ENCODE peak calls at places on chromosomes 7 and 10, in ten cellular contexts. One of them, this sample, is unnamed.
A peak's percentile ranks its signal among the peaks of the same experiment; 100 is the strongest.

GRCh38 chr10:100303724-100304319 is 17.3 kb upstream of the BLOC1S2 start:
- DNase-seq in NCI-H1092: peak; percentile 28
- DNase-seq in fibroblast of lung: peak; percentile 35
- DNase-seq in activated CD4-positive, alpha-beta T cell treated with anti-CD3 and anti-CD28 coated beads, Interleukin-2, amount 50 U/mL, for 48 hours: no peak
- DNase-seq in ELR: peak; percentile 60
- DNase-seq in Caki2: no peak
- DNase-seq in body of pancreas: no peak
- DNase-seq in RCC 7860: peak; percentile 17
- DNase-seq in T-helper 2 cell: peak; percentile 11
- DNase-seq in Ammon's horn: peak; percentile 68
- DNase-seq in this sample: no peak

GRCh38 chr10:26479766-26480492 is 41.8 kb downstream of the APBB1IP start:
- DNase-seq in fibroblast of lung: no peak
- DNase-seq in Ammon's horn: peak; percentile 22
- DNase-seq in RCC 7860: no peak
- DNase-seq in T-helper 2 cell: peak; percentile 91
- DNase-seq in activated CD4-positive, alpha-beta T cell treated with anti-CD3 and anti-CD28 coated beads, Interleukin-2, amount 50 U/mL, for 48 hours: peak; percentile 19
- DNase-seq in NCI-H1092: no peak
- DNase-seq in ELR: no peak
- DNase-seq in Caki2: no peak
- DNase-seq in body of pancreas: no peak
- DNase-seq in this sample: no peak

GRCh38 chr7:84393776-84394175 is 199.2 kb upstream of the SEMA3A start:
- DNase-seq in Caki2: no peak
- DNase-seq in Ammon's horn: no peak
- DNase-seq in fibroblast of lung: peak; percentile 61
- DNase-seq in RCC 7860: no peak
- DNase-seq in body of pancreas: no peak
- DNase-seq in activated CD4-positive, alpha-beta T cell treated with anti-CD3 and anti-CD28 coated beads, Interleukin-2, amount 50 U/mL, for 48 hours: no peak
- DNase-seq in ELR: no peak
- DNase-seq in T-helper 2 cell: no peak
- DNase-seq in NCI-H1092: no peak
- DNase-seq in this sample: no peak

GRCh38 chr7:134899729-134900128 is 86.6 kb upstream of the AGBL3 start:
- DNase-seq in activated CD4-positive, alpha-beta T cell treated with anti-CD3 and anti-CD28 coated beads, Interleukin-2, amount 50 U/mL, for 48 hours: no peak
- DNase-seq in NCI-H1092: no peak
- DNase-seq in RCC 7860: peak; percentile 64
- DNase-seq in Caki2: no peak
- DNase-seq in T-helper 2 cell: no peak
- DNase-seq in ELR: peak; percentile 74
- DNase-seq in fibroblast of lung: peak; percentile 84
- DNase-seq in body of pancreas: no peak
- DNase-seq in Ammon's horn: no peak
- DNase-seq in this sample: no peak

GRCh38 chr10:99659031-99659867 is at the start of gene ENTPD7:
- DNase-seq in NCI-H1092: peak; percentile 91
- DNase-seq in body of pancreas: peak; percentile 97
- DNase-seq in fibroblast of lung: peak; percentile 97
- DNase-seq in Ammon's horn: peak; percentile 97
- DNase-seq in activated CD4-positive, alpha-beta T cell treated with anti-CD3 and anti-CD28 coated beads, Interleukin-2, amount 50 U/mL, for 48 hours: peak; percentile 92
- DNase-seq in T-helper 2 cell: peak; percentile 94
- DNase-seq in RCC 7860: peak; percentile 94
- DNase-seq in ELR: peak; percentile 98
- DNase-seq in Caki2: peak; percentile 93
- DNase-seq in this sample: peak; percentile 83

GRCh38 chr7:118476036-118476435 is 251.5 kb downstream of the ANKRD7 start:
- DNase-seq in NCI-H1092: no peak
- DNase-seq in body of pancreas: no peak
- DNase-seq in Caki2: no peak
- DNase-seq in fibroblast of lung: no peak
- DNase-seq in ELR: no peak
- DNase-seq in RCC 7860: no peak
- DNase-seq in activated CD4-positive, alpha-beta T cell treated with anti-CD3 and anti-CD28 coated beads, Interleukin-2, amount 50 U/mL, for 48 hours: no peak
- DNase-seq in T-helper 2 cell: no peak
- DNase-seq in Ammon's horn: no peak
- DNase-seq in this sample: no peak

GRCh38 chr7:30914611-30915601 is 3.3 kb downstream of the AQP1 start:
- DNase-seq in T-helper 2 cell: no peak
- DNase-seq in Ammon's horn: no peak
- DNase-seq in fibroblast of lung: peak; percentile 53
- DNase-seq in NCI-H1092: no peak
- DNase-seq in activated CD4-positive, alpha-beta T cell treated with anti-CD3 and anti-CD28 coated beads, Interleukin-2, amount 50 U/mL, for 48 hours: peak; percentile 5
- DNase-seq in Caki2: peak; percentile 38
- DNase-seq in RCC 7860: peak; percentile 84
- DNase-seq in ELR: peak; percentile 87
- DNase-seq in body of pancreas: peak; percentile 8
- DNase-seq in this sample: peak; percentile 6

GRCh38 chr7:113774182-113774807 is 144.5 kb downstream of the PPP1R3A start:
- DNase-seq in NCI-H1092: peak; percentile 16
- DNase-seq in T-helper 2 cell: peak; percentile 2
- DNase-seq in fibroblast of lung: peak; percentile 61
- DNase-seq in activated CD4-positive, alpha-beta T cell treated with anti-CD3 and anti-CD28 coated beads, Interleukin-2, amount 50 U/mL, for 48 hours: no peak
- DNase-seq in ELR: peak; percentile 70
- DNase-seq in RCC 7860: peak; percentile 45
- DNase-seq in Caki2: peak; percentile 9
- DNase-seq in Ammon's horn: peak; percentile 63
- DNase-seq in body of pancreas: peak; percentile 17
- DNase-seq in this sample: no peak

GRCh38 chr7:18498327-18498726 is 2.8 kb downstream of the HDAC9 start:
- DNase-seq in Ammon's horn: no peak
- DNase-seq in body of pancreas: no peak
- DNase-seq in RCC 7860: no peak
- DNase-seq in NCI-H1092: no peak
- DNase-seq in T-helper 2 cell: no peak
- DNase-seq in ELR: no peak
- DNase-seq in activated CD4-positive, alpha-beta T cell treated with anti-CD3 and anti-CD28 coated beads, Interleukin-2, amount 50 U/mL, for 48 hours: no peak
- DNase-seq in fibroblast of lung: no peak
- DNase-seq in Caki2: no peak
- DNase-seq in this sample: no peak

GRCh38 chr7:115037128-115037802 is 115.4 kb downstream of the MDFIC start:
- DNase-seq in fibroblast of lung: peak; percentile 15
- DNase-seq in Caki2: peak; percentile 19
- DNase-seq in T-helper 2 cell: peak; percentile 8
- DNase-seq in Ammon's horn: no peak
- DNase-seq in NCI-H1092: no peak
- DNase-seq in ELR: no peak
- DNase-seq in RCC 7860: no peak
- DNase-seq in body of pancreas: no peak
- DNase-seq in activated CD4-positive, alpha-beta T cell treated with anti-CD3 and anti-CD28 coated beads, Interleukin-2, amount 50 U/mL, for 48 hours: no peak
- DNase-seq in this sample: no peak